ENCODE peak calls at places on chromosome 12, in five cellular contexts. One of them, this sample, is unnamed.

GRCh38 chr12:122793685-122794106 is 19.3 kb downstream of the CCDC62 start:
- DNase-seq in neuronal stem cell: peak; percentile 51
- DNase-seq in GM23248: peak; percentile 63
- DNase-seq in NCI-H82: peak; percentile 76
- DNase-seq in activated CD8-positive, alpha-beta memory T cell treated with anti-CD3 and anti-CD28 coated beads, Interleukin-2, amount 10 ng/mL, durations not matched to agents 7 days and 5 days: no peak
- DNase-seq in this sample: peak; percentile 22

GRCh38 chr12:122665759-122666158 is 37.4 kb downstream of the HCAR2 start:
- DNase-seq in neuronal stem cell: no peak
- DNase-seq in GM23248: no peak
- DNase-seq in NCI-H82: no peak
- DNase-seq in activated CD8-positive, alpha-beta memory T cell treated with anti-CD3 and anti-CD28 coated beads, Interleukin-2, amount 10 ng/mL, durations not matched to agents 7 days and 5 days: no peak
- DNase-seq in this sample: no peak

GRCh38 chr12:95918194-95918993 is 24.0 kb downstream of the CCDC38 start:
- DNase-seq in neuronal stem cell: peak; percentile 31
- DNase-seq in GM23248: peak; percentile 77
- DNase-seq in NCI-H82: peak; percentile 79
- DNase-seq in activated CD8-positive, alpha-beta memory T cell treated with anti-CD3 and anti-CD28 coated beads, Interleukin-2, amount 10 ng/mL, durations not matched to agents 7 days and 5 days: peak; percentile 67
- DNase-seq in this sample: peak; percentile 58

GRCh38 chr12:99170026-99170425 is 477.5 kb upstream of the GARIN6 start:
- DNase-seq in neuronal stem cell: no peak
- DNase-seq in GM23248: no peak
- DNase-seq in NCI-H82: no peak
- DNase-seq in activated CD8-positive, alpha-beta memory T cell treated with anti-CD3 and anti-CD28 coated beads, Interleukin-2, amount 10 ng/mL, durations not matched to agents 7 days and 5 days: no peak
- DNase-seq in this sample: no peak

GRCh38 chr12:98259667-98260066 is 255.7 kb upstream of the TMPO start:
- DNase-seq in neuronal stem cell: no peak
- DNase-seq in GM23248: no peak
- DNase-seq in NCI-H82: no peak
- DNase-seq in activated CD8-positive, alpha-beta memory T cell treated with anti-CD3 and anti-CD28 coated beads, Interleukin-2, amount 10 ng/mL, durations not matched to agents 7 days and 5 days: no peak
- DNase-seq in this sample: no peak

GRCh38 chr12:42588981-42589464 is 523 bp downstream of the PRICKLE1 start:
- DNase-seq in neuronal stem cell: peak; percentile 43
- DNase-seq in GM23248: peak; percentile 71
- DNase-seq in NCI-H82: peak; percentile 63
- DNase-seq in activated CD8-positive, alpha-beta memory T cell treated with anti-CD3 and anti-CD28 coated beads, Interleukin-2, amount 10 ng/mL, durations not matched to agents 7 days and 5 days: no peak
- DNase-seq in this sample: peak; percentile 65

GRCh38 chr12:38919191-38919590 is 13.8 kb upstream of the CPNE8 start:
- DNase-seq in neuronal stem cell: no peak
- DNase-seq in GM23248: peak; percentile 42
- DNase-seq in NCI-H82: no peak
- DNase-seq in activated CD8-positive, alpha-beta memory T cell treated with anti-CD3 and anti-CD28 coated beads, Interleukin-2, amount 10 ng/mL, durations not matched to agents 7 days and 5 days: no peak
- DNase-seq in this sample: no peak

GRCh38 chr12:111135293-111135832 is 215.0 kb upstream of the MYL2 start:
- DNase-seq in neuronal stem cell: no peak
- DNase-seq in GM23248: no peak
- DNase-seq in NCI-H82: no peak
- DNase-seq in activated CD8-positive, alpha-beta memory T cell treated with anti-CD3 and anti-CD28 coated beads, Interleukin-2, amount 10 ng/mL, durations not matched to agents 7 days and 5 days: no peak
- DNase-seq in this sample: no peak

GRCh38 chr12:90028620-90029051 is 320.0 kb upstream of the ATP2B1 start:
- DNase-seq in neuronal stem cell: no peak
- DNase-seq in GM23248: peak; percentile 29
- DNase-seq in NCI-H82: no peak
- DNase-seq in activated CD8-positive, alpha-beta memory T cell treated with anti-CD3 and anti-CD28 coated beads, Interleukin-2, amount 10 ng/mL, durations not matched to agents 7 days and 5 days: no peak
- DNase-seq in this sample: no peak

GRCh38 chr12:27005495-27005894 is 8.7 kb downstream of the TM7SF3 start:
- DNase-seq in neuronal stem cell: no peak
- DNase-seq in GM23248: no peak
- DNase-seq in NCI-H82: no peak
- DNase-seq in activated CD8-positive, alpha-beta memory T cell treated with anti-CD3 and anti-CD28 coated beads, Interleukin-2, amount 10 ng/mL, durations not matched to agents 7 days and 5 days: no peak
- DNase-seq in this sample: no peak

GRCh38 chr12:28535216-28535615 is 345.0 kb downstream of the CCDC91 start:
- DNase-seq in neuronal stem cell: no peak
- DNase-seq in GM23248: peak; percentile 68
- DNase-seq in NCI-H82: no peak
- DNase-seq in activated CD8-positive, alpha-beta memory T cell treated with anti-CD3 and anti-CD28 coated beads, Interleukin-2, amount 10 ng/mL, durations not matched to agents 7 days and 5 days: no peak
- DNase-seq in this sample: no peak

GRCh38 chr12:16610006-16610520 is 4.1 kb upstream of the LMO3 start:
- DNase-seq in neuronal stem cell: no peak
- DNase-seq in GM23248: no peak
- DNase-seq in NCI-H82: peak; percentile 12
- DNase-seq in activated CD8-positive, alpha-beta memory T cell treated with anti-CD3 and anti-CD28 coated beads, Interleukin-2, amount 10 ng/mL, durations not matched to agents 7 days and 5 days: no peak
- DNase-seq in this sample: no peak

GRCh38 chr12:64635356-64635998 is 25.2 kb downstream of the RASSF3 start:
- DNase-seq in neuronal stem cell: no peak
- DNase-seq in GM23248: no peak
- DNase-seq in NCI-H82: no peak
- DNase-seq in activated CD8-positive, alpha-beta memory T cell treated with anti-CD3 and anti-CD28 coated beads, Interleukin-2, amount 10 ng/mL, durations not matched to agents 7 days and 5 days: no peak
- DNase-seq in this sample: no peak

GRCh38 chr12:90653051-90653450 is 301.9 kb downstream of the CCER1 start:
- DNase-seq in neuronal stem cell: no peak
- DNase-seq in GM23248: peak; percentile 84
- DNase-seq in NCI-H82: no peak
- DNase-seq in activated CD8-positive, alpha-beta memory T cell treated with anti-CD3 and anti-CD28 coated beads, Interleukin-2, amount 10 ng/mL, durations not matched to agents 7 days and 5 days: no peak
- DNase-seq in this sample: no peak

GRCh38 chr12:86914716-86915115 is 658.5 kb upstream of the MGAT4C start:
- DNase-seq in neuronal stem cell: peak; percentile 23
- DNase-seq in GM23248: peak; percentile 53
- DNase-seq in NCI-H82: peak; percentile 27
- DNase-seq in activated CD8-positive, alpha-beta memory T cell treated with anti-CD3 and anti-CD28 coated beads, Interleukin-2, amount 10 ng/mL, durations not matched to agents 7 days and 5 days: no peak
- DNase-seq in this sample: peak; percentile 49

GRCh38 chr12:15644700-15645099 is 144.5 kb downstream of the EPS8 start:
- DNase-seq in neuronal stem cell: no peak
- DNase-seq in GM23248: peak; percentile 49
- DNase-seq in NCI-H82: no peak
- DNase-seq in activated CD8-positive, alpha-beta memory T cell treated with anti-CD3 and anti-CD28 coated beads, Interleukin-2, amount 10 ng/mL, durations not matched to agents 7 days and 5 days: no peak
- DNase-seq in this sample: no peak

GRCh38 chr12:29627221-29627620 is 129.7 kb upstream of the OVCH1 start:
- DNase-seq in neuronal stem cell: no peak
- DNase-seq in GM23248: no peak
- DNase-seq in NCI-H82: no peak
- DNase-seq in activated CD8-positive, alpha-beta memory T cell treated with anti-CD3 and anti-CD28 coated beads, Interleukin-2, amount 10 ng/mL, durations not matched to agents 7 days and 5 days: no peak
- DNase-seq in this sample: no peak

GRCh38 chr12:57242691-57243454 is 8.1 kb downstream of the STAC3 start:
- DNase-seq in neuronal stem cell: peak; percentile 85
- DNase-seq in GM23248: peak; percentile 51
- DNase-seq in NCI-H82: peak; percentile 96
- DNase-seq in activated CD8-positive, alpha-beta memory T cell treated with anti-CD3 and anti-CD28 coated beads, Interleukin-2, amount 10 ng/mL, durations not matched to agents 7 days and 5 days: peak; percentile 75
- DNase-seq in this sample: peak; percentile 90

GRCh38 chr12:120199595-120200306 is 1.2 kb downstream of the RPLP0 start:
- DNase-seq in neuronal stem cell: no peak
- DNase-seq in GM23248: peak; percentile 92
- DNase-seq in NCI-H82: peak; percentile 26
- DNase-seq in activated CD8-positive, alpha-beta memory T cell treated with anti-CD3 and anti-CD28 coated beads, Interleukin-2, amount 10 ng/mL, durations not matched to agents 7 days and 5 days: peak; percentile 64
- DNase-seq in this sample: no peak

GRCh38 chr12:76312314-76312713 is 35.9 kb downstream of the BBS10 start:
- DNase-seq in neuronal stem cell: no peak
- DNase-seq in GM23248: no peak
- DNase-seq in NCI-H82: no peak
- DNase-seq in activated CD8-positive, alpha-beta memory T cell treated with anti-CD3 and anti-CD28 coated beads, Interleukin-2, amount 10 ng/mL, durations not matched to agents 7 days and 5 days: no peak
- DNase-seq in this sample: peak; percentile 57

GRCh38 chr12:52043386-52044212 is 7.6 kb upstream of the NR4A1 start:
- DNase-seq in neuronal stem cell: no peak
- DNase-seq in GM23248: peak; percentile 81
- DNase-seq in NCI-H82: no peak
- DNase-seq in activated CD8-positive, alpha-beta memory T cell treated with anti-CD3 and anti-CD28 coated beads, Interleukin-2, amount 10 ng/mL, durations not matched to agents 7 days and 5 days: no peak
- DNase-seq in this sample: no peak

GRCh38 chr12:42213954-42214426 is 24.1 kb downstream of the YAF2 start:
- DNase-seq in neuronal stem cell: no peak
- DNase-seq in GM23248: peak; percentile 33
- DNase-seq in NCI-H82: no peak
- DNase-seq in activated CD8-positive, alpha-beta memory T cell treated with anti-CD3 and anti-CD28 coated beads, Interleukin-2, amount 10 ng/mL, durations not matched to agents 7 days and 5 days: no peak
- DNase-seq in this sample: peak; percentile 46

GRCh38 chr12:51976376-51977160 is 25.1 kb downstream of the ACVR1B start:
- DNase-seq in neuronal stem cell: no peak
- DNase-seq in GM23248: peak; percentile 88
- DNase-seq in NCI-H82: no peak
- DNase-seq in activated CD8-positive, alpha-beta memory T cell treated with anti-CD3 and anti-CD28 coated beads, Interleukin-2, amount 10 ng/mL, durations not matched to agents 7 days and 5 days: no peak
- DNase-seq in this sample: no peak

GRCh38 chr12:124515981-124516380 is 51.4 kb downstream of the NCOR2 start:
- DNase-seq in neuronal stem cell: no peak
- DNase-seq in GM23248: no peak
- DNase-seq in NCI-H82: no peak
- DNase-seq in activated CD8-positive, alpha-beta memory T cell treated with anti-CD3 and anti-CD28 coated beads, Interleukin-2, amount 10 ng/mL, durations not matched to agents 7 days and 5 days: no peak
- DNase-seq in this sample: no peak

GRCh38 chr12:51407604-51408003 is 16.4 kb upstream of the GALNT6 start:
- DNase-seq in neuronal stem cell: no peak
- DNase-seq in GM23248: no peak
- DNase-seq in NCI-H82: no peak
- DNase-seq in activated CD8-positive, alpha-beta memory T cell treated with anti-CD3 and anti-CD28 coated beads, Interleukin-2, amount 10 ng/mL, durations not matched to agents 7 days and 5 days: no peak
- DNase-seq in this sample: no peak

GRCh38 chr12:75011120-75011519 is 198.5 kb downstream of the KCNC2 start:
- DNase-seq in neuronal stem cell: no peak
- DNase-seq in GM23248: no peak
- DNase-seq in NCI-H82: peak; percentile 62
- DNase-seq in activated CD8-positive, alpha-beta memory T cell treated with anti-CD3 and anti-CD28 coated beads, Interleukin-2, amount 10 ng/mL, durations not matched to agents 7 days and 5 days: peak; percentile 45
- DNase-seq in this sample: no peak

This sample was measured in HAP-1.